ENCODE peak calls at places on chromosomes 13 and 19, in ten cellular contexts. One of them, this sample, is unnamed.

GRCh38 chr19:40191836-40192646 is 815 bp downstream of the MAP3K10 start:
- DNase-seq in activated CD4-positive, alpha-beta T cell treated with anti-CD3 and anti-CD28 coated beads, Interleukin-2, amount 10 ng/mL, durations not matched to agents 7 days and 5 days: peak; percentile 29
- DNase-seq in activated T-helper 1 cell treated with Interleukin-2 at 50 U/mL for 16 hours: no peak
- DNase-seq in EH: peak; percentile 34
- DNase-seq in CD4-positive, CD25-positive, alpha-beta regulatory T cell: peak; percentile 22
- DNase-seq in H9: peak; percentile 77
- DNase-seq in thoracic aorta: no peak
- DNase-seq in GM06990: no peak
- DNase-seq in EL: peak; percentile 38
- DNase-seq in iPS-NIHi11: peak; percentile 87
- DNase-seq in this sample: no peak

GRCh38 chr19:34808566-34808965 is 35.6 kb upstream of the ZNF599 start:
- DNase-seq in activated CD4-positive, alpha-beta T cell treated with anti-CD3 and anti-CD28 coated beads, Interleukin-2, amount 10 ng/mL, durations not matched to agents 7 days and 5 days: no peak
- DNase-seq in activated T-helper 1 cell treated with Interleukin-2 at 50 U/mL for 16 hours: no peak
- DNase-seq in EH: peak; percentile 65
- DNase-seq in CD4-positive, CD25-positive, alpha-beta regulatory T cell: no peak
- DNase-seq in H9: no peak
- DNase-seq in thoracic aorta: no peak
- DNase-seq in GM06990: no peak
- DNase-seq in EL: peak; percentile 81
- DNase-seq in iPS-NIHi11: no peak
- DNase-seq in this sample: no peak

GRCh38 chr19:7182489-7182888 is 111.7 kb downstream of the INSR start:
- DNase-seq in activated CD4-positive, alpha-beta T cell treated with anti-CD3 and anti-CD28 coated beads, Interleukin-2, amount 10 ng/mL, durations not matched to agents 7 days and 5 days: no peak
- DNase-seq in activated T-helper 1 cell treated with Interleukin-2 at 50 U/mL for 16 hours: no peak
- DNase-seq in EH: no peak
- DNase-seq in CD4-positive, CD25-positive, alpha-beta regulatory T cell: no peak
- DNase-seq in H9: no peak
- DNase-seq in thoracic aorta: no peak
- DNase-seq in GM06990: no peak
- DNase-seq in EL: no peak
- DNase-seq in iPS-NIHi11: no peak
- DNase-seq in this sample: no peak

GRCh38 chr19:35519291-35519690 is 5.8 kb upstream of the DMKN start:
- DNase-seq in activated CD4-positive, alpha-beta T cell treated with anti-CD3 and anti-CD28 coated beads, Interleukin-2, amount 10 ng/mL, durations not matched to agents 7 days and 5 days: no peak
- DNase-seq in activated T-helper 1 cell treated with Interleukin-2 at 50 U/mL for 16 hours: no peak
- DNase-seq in EH: peak; percentile 34
- DNase-seq in CD4-positive, CD25-positive, alpha-beta regulatory T cell: no peak
- DNase-seq in H9: no peak
- DNase-seq in thoracic aorta: no peak
- DNase-seq in GM06990: no peak
- DNase-seq in EL: peak; percentile 31
- DNase-seq in iPS-NIHi11: no peak
- DNase-seq in this sample: no peak

GRCh38 chr13:61128850-61129645 is 286.6 kb downstream of the PCDH20 start:
- DNase-seq in activated CD4-positive, alpha-beta T cell treated with anti-CD3 and anti-CD28 coated beads, Interleukin-2, amount 10 ng/mL, durations not matched to agents 7 days and 5 days: no peak
- DNase-seq in activated T-helper 1 cell treated with Interleukin-2 at 50 U/mL for 16 hours: no peak
- DNase-seq in EH: no peak
- DNase-seq in CD4-positive, CD25-positive, alpha-beta regulatory T cell: no peak
- DNase-seq in H9: no peak
- DNase-seq in thoracic aorta: no peak
- DNase-seq in GM06990: no peak
- DNase-seq in EL: no peak
- DNase-seq in iPS-NIHi11: no peak
- DNase-seq in this sample: no peak

GRCh38 chr19:33134571-33135041 is 2.7 kb downstream of the WDR88 start:
- DNase-seq in activated CD4-positive, alpha-beta T cell treated with anti-CD3 and anti-CD28 coated beads, Interleukin-2, amount 10 ng/mL, durations not matched to agents 7 days and 5 days: peak; percentile 63
- DNase-seq in activated T-helper 1 cell treated with Interleukin-2 at 50 U/mL for 16 hours: peak; percentile 32
- DNase-seq in EH: no peak
- DNase-seq in CD4-positive, CD25-positive, alpha-beta regulatory T cell: peak; percentile 13
- DNase-seq in H9: peak; percentile 63
- DNase-seq in thoracic aorta: no peak
- DNase-seq in GM06990: peak; percentile 46
- DNase-seq in EL: no peak
- DNase-seq in iPS-NIHi11: peak; percentile 65
- DNase-seq in this sample: no peak

GRCh38 chr19:14090509-14091085 is at the start of gene SAMD1:
- DNase-seq in activated CD4-positive, alpha-beta T cell treated with anti-CD3 and anti-CD28 coated beads, Interleukin-2, amount 10 ng/mL, durations not matched to agents 7 days and 5 days: peak; percentile 88
- DNase-seq in activated T-helper 1 cell treated with Interleukin-2 at 50 U/mL for 16 hours: peak; percentile 80
- DNase-seq in EH: peak; percentile 87
- DNase-seq in CD4-positive, CD25-positive, alpha-beta regulatory T cell: peak; percentile 76
- DNase-seq in H9: peak; percentile 79
- DNase-seq in thoracic aorta: peak; percentile 78
- DNase-seq in GM06990: peak; percentile 88
- DNase-seq in EL: peak; percentile 89
- DNase-seq in iPS-NIHi11: peak; percentile 87
- DNase-seq in this sample: peak; percentile 68

GRCh38 chr19:1276620-1277007 is 1.3 kb downstream of the FAM174C start:
- DNase-seq in activated CD4-positive, alpha-beta T cell treated with anti-CD3 and anti-CD28 coated beads, Interleukin-2, amount 10 ng/mL, durations not matched to agents 7 days and 5 days: peak; percentile 47
- DNase-seq in activated T-helper 1 cell treated with Interleukin-2 at 50 U/mL for 16 hours: no peak
- DNase-seq in EH: no peak
- DNase-seq in CD4-positive, CD25-positive, alpha-beta regulatory T cell: no peak
- DNase-seq in H9: no peak
- DNase-seq in thoracic aorta: no peak
- DNase-seq in GM06990: no peak
- DNase-seq in EL: no peak
- DNase-seq in iPS-NIHi11: no peak
- DNase-seq in this sample: no peak

GRCh38 chr13:100208002-100208401 is 119.1 kb downstream of the PCCA start:
- DNase-seq in activated CD4-positive, alpha-beta T cell treated with anti-CD3 and anti-CD28 coated beads, Interleukin-2, amount 10 ng/mL, durations not matched to agents 7 days and 5 days: no peak
- DNase-seq in activated T-helper 1 cell treated with Interleukin-2 at 50 U/mL for 16 hours: no peak
- DNase-seq in EH: no peak
- DNase-seq in CD4-positive, CD25-positive, alpha-beta regulatory T cell: no peak
- DNase-seq in H9: no peak
- DNase-seq in thoracic aorta: no peak
- DNase-seq in GM06990: no peak
- DNase-seq in EL: no peak
- DNase-seq in iPS-NIHi11: no peak
- DNase-seq in this sample: no peak

GRCh38 chr19:13051581-13052165 is 51.0 kb downstream of the LYL1 start:
- DNase-seq in activated CD4-positive, alpha-beta T cell treated with anti-CD3 and anti-CD28 coated beads, Interleukin-2, amount 10 ng/mL, durations not matched to agents 7 days and 5 days: peak; percentile 20
- DNase-seq in activated T-helper 1 cell treated with Interleukin-2 at 50 U/mL for 16 hours: no peak
- DNase-seq in EH: peak; percentile 51
- DNase-seq in CD4-positive, CD25-positive, alpha-beta regulatory T cell: no peak
- DNase-seq in H9: peak; percentile 89
- DNase-seq in thoracic aorta: no peak
- DNase-seq in GM06990: no peak
- DNase-seq in EL: peak; percentile 43
- DNase-seq in iPS-NIHi11: peak; percentile 90
- DNase-seq in this sample: no peak

GRCh38 chr13:25174304-25174703 is 2.2 kb upstream of the AMER2 start:
- DNase-seq in activated CD4-positive, alpha-beta T cell treated with anti-CD3 and anti-CD28 coated beads, Interleukin-2, amount 10 ng/mL, durations not matched to agents 7 days and 5 days: no peak
- DNase-seq in activated T-helper 1 cell treated with Interleukin-2 at 50 U/mL for 16 hours: no peak
- DNase-seq in EH: no peak
- DNase-seq in CD4-positive, CD25-positive, alpha-beta regulatory T cell: no peak
- DNase-seq in H9: no peak
- DNase-seq in thoracic aorta: no peak
- DNase-seq in GM06990: no peak
- DNase-seq in EL: no peak
- DNase-seq in iPS-NIHi11: no peak
- DNase-seq in this sample: no peak

GRCh38 chr13:38372818-38373217 is 23.2 kb downstream of the UFM1 start:
- DNase-seq in activated CD4-positive, alpha-beta T cell treated with anti-CD3 and anti-CD28 coated beads, Interleukin-2, amount 10 ng/mL, durations not matched to agents 7 days and 5 days: no peak
- DNase-seq in activated T-helper 1 cell treated with Interleukin-2 at 50 U/mL for 16 hours: no peak
- DNase-seq in EH: no peak
- DNase-seq in CD4-positive, CD25-positive, alpha-beta regulatory T cell: no peak
- DNase-seq in H9: no peak
- DNase-seq in thoracic aorta: no peak
- DNase-seq in GM06990: no peak
- DNase-seq in EL: no peak
- DNase-seq in iPS-NIHi11: no peak
- DNase-seq in this sample: no peak

GRCh38 chr13:98169331-98169730 is 7.7 kb downstream of the RNF113B start:
- DNase-seq in activated CD4-positive, alpha-beta T cell treated with anti-CD3 and anti-CD28 coated beads, Interleukin-2, amount 10 ng/mL, durations not matched to agents 7 days and 5 days: no peak
- DNase-seq in activated T-helper 1 cell treated with Interleukin-2 at 50 U/mL for 16 hours: no peak
- DNase-seq in EH: peak; percentile 46
- DNase-seq in CD4-positive, CD25-positive, alpha-beta regulatory T cell: no peak
- DNase-seq in H9: no peak
- DNase-seq in thoracic aorta: no peak
- DNase-seq in GM06990: no peak
- DNase-seq in EL: no peak
- DNase-seq in iPS-NIHi11: no peak
- DNase-seq in this sample: no peak

This sample was measured in NK-92 treated with Interleukin-12 subunit alpha and Interleukin-12 subunit beta, amount 100 ng/mL, for 24 hours.